ENCODE peak calls at places on chromosome 16, in four cellular contexts. T, Q, H and S are unnamed samples.

GRCh38 chr16:47973552-47973951 is 182.2 kb downstream of the ABCC12 start:
- DNase-seq in T (no peak), Q (no peak), H (no peak), S (no peak)

GRCh38 chr16:24624102-24624501 is 84.7 kb downstream of the RBBP6 start:
- DNase-seq in H (no peak), T (no peak), Q (no peak), S (no peak)

GRCh38 chr16:15899538-15900100 is 11.2 kb upstream of the CEP20 start:
- DNase-seq in T (no peak), H (no peak), Q (no peak), S (peak)

GRCh38 chr16:63157818-63158217 is 1121.6 kb upstream of the CDH8 start:
- DNase-seq in T (no peak), H (no peak), Q (no peak), S (no peak)

GRCh38 chr16:83475108-83475507 is 332.7 kb upstream of the HSBP1 start:
- DNase-seq in Q (no peak), T (no peak), H (no peak), S (no peak)

GRCh38 chr16:67234180-67234597 is 7.3 kb downstream of the TMEM208 start:
- DNase-seq in T (no peak), H (no peak), Q (no peak), S (no peak)

GRCh38 chr16:11639925-11640899 is 28.0 kb upstream of the SNN start:
- DNase-seq in T (no peak), H (no peak), Q (peak), S (peak)

GRCh38 chr16:4500283-4500682 is 24.1 kb downstream of the HMOX2 start:
- DNase-seq in Q (no peak), T (no peak), H (no peak), S (no peak)

GRCh38 chr16:15865742-15866141 is 8.9 kb upstream of the MYH11 start:
- DNase-seq in Q (no peak), T (no peak), H (no peak), S (no peak)